ENCODE peak calls at places on chromosomes 5 and 9, in nine cellular contexts. G is lower lobe of right lung; Z is spleen; B is T47D; Y is nucleus accumbens; M is C1 segment of cervical spinal cord; K is stimulated activated CD8-positive, alpha-beta memory T cell treated with anti-CD3 and anti-CD28 coated beads, Interleukin-4, amount 100 ng/mL, for 1 hour; L is AG08396; D is SIG-M5. S is an unnamed sample.

GRCh38 chr5:172499287-172499686 is 45.0 kb upstream of the SH3PXD2B start:
- DNase-seq in K (no peak), Z (no peak), Y (no peak), D (no peak), G (no peak), B (no peak), L (no peak), M (no peak), S (no peak)

GRCh38 chr9:5876026-5876425 is 14.7 kb upstream of the MLANA start:
- DNase-seq in D (no peak), K (no peak), M (no peak), Z (no peak), L (no peak), Y (no peak), G (no peak), B (no peak), S (no peak)

GRCh38 chr5:111685969-111686368 is 71.0 kb downstream of the NREP start:
- DNase-seq in K (no peak), G (no peak), Z (no peak), B (no peak), Y (no peak), L (no peak), D (no peak), M (no peak), S (no peak)

GRCh38 chr5:61401726-61402125 is 69.7 kb downstream of the ZSWIM6 start:
- DNase-seq in Y (no peak), M (no peak), G (no peak), B (no peak), Z (no peak), L (peak; percentile 37), K (no peak), D (no peak), S (no peak)

GRCh38 chr5:83322273-83322924 is 149.1 kb upstream of the VCAN start:
- DNase-seq in B (no peak), Y (no peak), M (no peak), Z (no peak), K (no peak), G (no peak), L (no peak), D (no peak), S (no peak)

GRCh38 chr9:70229026-70229425 is 29.8 kb upstream of the SMC5 start:
- DNase-seq in L (no peak), D (no peak), B (no peak), K (no peak), Z (no peak), M (no peak), G (no peak), Y (no peak), S (no peak)

GRCh38 chr5:6291961-6292360 is 86.4 kb downstream of the MED10 start:
- DNase-seq in M (no peak), K (no peak), B (no peak), G (no peak), L (no peak), D (no peak), Y (no peak), Z (no peak), S (no peak)

GRCh38 chr5:148457183-148457620 is 73.4 kb downstream of the FBXO38 start:
- DNase-seq in B (no peak), Z (no peak), Y (no peak), D (no peak), K (no peak), G (no peak), L (no peak), M (no peak), S (no peak)

GRCh38 chr5:139148306-139148705 is 49.9 kb downstream of the SIL1 start:
- DNase-seq in G (no peak), D (no peak), L (no peak), K (no peak), Y (no peak), M (no peak), B (peak; percentile 44), Z (no peak), S (no peak)

GRCh38 chr9:114616684-114617520 is 5.8 kb downstream of the TMEM268 start:
- DNase-seq in D (no peak), Z (peak; percentile 96), G (peak; percentile 89), M (peak; percentile 25), K (no peak), L (no peak), Y (peak; percentile 23), B (peak; percentile 47), S (no peak)

GRCh38 chr5:37786855-37787254 is 53.0 kb downstream of the GDNF start:
- DNase-seq in Y (no peak), K (no peak), D (no peak), Z (no peak), G (no peak), M (no peak), L (peak; percentile 43), B (no peak), S (no peak)

GRCh38 chr9:98745470-98745869 is 36.7 kb upstream of the GABBR2 start:
- DNase-seq in D (no peak), Y (no peak), M (no peak), K (no peak), B (no peak), L (no peak), Z (no peak), G (no peak), S (no peak)

GRCh38 chr9:124897570-124898460 is 35.9 kb downstream of the ARPC5L start:
- DNase-seq in D (no peak), Z (no peak), G (no peak), M (no peak), K (no peak), B (no peak), Y (no peak), L (no peak), S (no peak)

GRCh38 chr5:111976705-111977104 is 219.7 kb upstream of the NREP start:
- DNase-seq in G (no peak), B (no peak), K (no peak), Y (no peak), M (no peak), D (no peak), Z (no peak), L (no peak), S (no peak)

GRCh38 chr5:9617739-9618504 is 12.2 kb downstream of the TAS2R1 start:
- DNase-seq in K (no peak), Y (no peak), M (no peak), L (no peak), B (no peak), G (no peak), Z (no peak), D (no peak), S (no peak)